ENCODE peak calls at places on chromosome 20, in six cellular contexts. V is fibroblast of lung, B is OCI-LY7, T is GM23338, G is K562, O is neuronal stem cell. S is an unnamed sample.
A peak's percentile ranks its signal among the peaks of the same experiment; 100 is the strongest.

GRCh38 chr20:62620624-62621023 is 21.7 kb upstream of the SLCO4A1 start:
- DNase-seq in V (no peak), B (no peak), T (no peak), G (no peak), O (no peak), S (no peak)

GRCh38 chr20:19783966-19784401 is 25.9 kb downstream of the RIN2 start:
- DNase-seq in V (peak; percentile 59), B (no peak), T (no peak), G (no peak), O (no peak), S (no peak)

GRCh38 chr20:6083926-6084325 is 30.1 kb upstream of the LRRN4 start:
- DNase-seq in V (no peak), B (no peak), T (no peak), G (no peak), O (no peak), S (no peak)

GRCh38 chr20:5863040-5863811 is 87.1 kb downstream of the TRMT6 start:
- DNase-seq in V (peak; percentile 54), B (no peak), T (no peak), G (no peak), O (no peak), S (no peak)

GRCh38 chr20:38229376-38230252 is 30.9 kb downstream of the KIAA1755 start:
- DNase-seq in V (peak; percentile 50), B (no peak), T (peak; percentile 52), G (peak; percentile 51), O (no peak), S (no peak)

GRCh38 chr20:29876911-29877285 is 1380.6 kb upstream of the DEFB115 start:
- DNase-seq in V (no peak), B (no peak), T (no peak), G (no peak), O (no peak), S (no peak)

GRCh38 chr20:44211177-44212039 is 837 bp upstream of the OSER1 start:
- DNase-seq in V (peak; percentile 47), B (no peak), T (no peak), G (no peak), O (no peak), S (no peak)

GRCh38 chr20:51995038-51995437 is 192.7 kb upstream of the SALL4 start:
- DNase-seq in V (no peak), B (no peak), T (no peak), G (no peak), O (no peak), S (no peak)

GRCh38 chr20:44910690-44911262 is 916 bp downstream of the PABPC1L start:
- DNase-seq in V (no peak), B (peak; percentile 36), T (peak; percentile 45), G (peak; percentile 31), O (peak; percentile 5), S (no peak)

GRCh38 chr20:33105336-33105924 is 26.0 kb downstream of the BPIFB4 start:
- DNase-seq in V (no peak), B (no peak), T (no peak), G (no peak), O (no peak), S (no peak)

GRCh38 chr20:62739581-62740285 is 31.1 kb downstream of the NTSR1 start:
- DNase-seq in V (no peak), B (no peak), T (no peak), G (no peak), O (no peak), S (no peak)

GRCh38 chr20:44979090-44979621 is 12.8 kb downstream of the STK4 start:
- DNase-seq in V (peak; percentile 24), B (peak; percentile 86), T (no peak), G (no peak), O (no peak), S (no peak)

GRCh38 chr20:31943052-31943471 is 8.8 kb downstream of the PDRG1 start:
- DNase-seq in V (no peak), B (no peak), T (no peak), G (no peak), O (no peak), S (no peak)

GRCh38 chr20:38260025-38260377 is 534 bp downstream of the KIAA1755 start:
- DNase-seq in V (no peak), B (no peak), T (peak; percentile 8), G (no peak), O (no peak), S (no peak)

GRCh38 chr20:62816879-62817873 is at the start of gene COL9A3:
- DNase-seq in V (no peak), B (no peak), T (peak; percentile 69), G (peak; percentile 59), O (no peak), S (no peak)

GRCh38 chr20:37356387-37356786 is 10.4 kb downstream of the SRC start:
- DNase-seq in V (peak; percentile 27), B (no peak), T (no peak), G (no peak), O (no peak), S (no peak)

GRCh38 chr20:48637461-48637860 is 190.3 kb downstream of the PREX1 start:
- DNase-seq in V (no peak), B (no peak), T (no peak), G (no peak), O (no peak), S (no peak)

GRCh38 chr20:9179193-9179802 is 110.4 kb downstream of the PLCB4 start:
- DNase-seq in V (peak; percentile 46), B (no peak), T (peak; percentile 42), G (no peak), O (no peak), S (no peak)

GRCh38 chr20:58237318-58238182 is 9.1 kb upstream of the ANKRD60 start:
- DNase-seq in V (peak; percentile 72), B (no peak), T (no peak), G (no peak), O (no peak), S (no peak)
- H2AFZ ChIP-seq in V (no peak overlapping the region), B (no peak overlapping the region), T (no peak overlapping the region), G (peak overlapping the region; percentile 77), O (peak overlapping the region; percentile 77), S (no peak overlapping the region)

DNA sequence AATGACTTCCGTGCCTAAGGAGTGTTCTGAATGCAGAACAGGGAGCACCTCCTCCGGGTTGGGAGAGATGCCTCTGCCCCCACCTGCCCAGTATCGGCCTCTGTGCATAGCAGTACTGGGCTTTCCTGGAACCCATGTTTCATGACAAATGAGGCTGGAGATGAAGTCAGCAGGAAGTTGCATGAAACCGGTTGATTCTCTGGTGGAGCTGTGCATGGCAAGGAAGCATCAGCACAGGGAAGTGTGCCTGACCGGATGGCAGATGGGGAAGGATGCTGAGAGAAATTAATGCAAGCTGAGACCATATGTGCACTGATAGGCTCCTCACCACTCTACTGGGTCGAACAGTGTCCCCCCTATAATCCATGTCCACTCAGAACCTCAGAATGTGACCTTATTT is 155.5 kb downstream of the CDH26 start:
- DNase-seq in V (no peak), B (no peak), T (no peak), G (no peak), O (no peak), S (no peak)
- H2AFZ ChIP-seq in V (no peak overlapping the region), B (no peak overlapping the region), T (no peak overlapping the region), G (no peak overlapping the region), O (no peak overlapping the region), S (no peak overlapping the region)

GRCh38 chr20:10507052-10507451 is 71.9 kb downstream of the SLX4IP start:
- DNase-seq in V (no peak), B (no peak), T (no peak), G (no peak), O (no peak), S (no peak)

GRCh38 chr20:10510216-10510615 is 75.1 kb downstream of the SLX4IP start:
- DNase-seq in V (no peak), B (no peak), T (no peak), G (no peak), O (no peak), S (no peak)

GRCh38 chr20:10508060-10508459 is 73.0 kb downstream of the SLX4IP start:
- DNase-seq in V (peak; percentile 49), B (no peak), T (no peak), G (no peak), O (no peak), S (peak; percentile 93)

GRCh38 chr20:10509411-10509810 is 74.3 kb downstream of the SLX4IP start:
- DNase-seq in V (no peak), B (no peak), T (no peak), G (no peak), O (no peak), S (no peak)

DNA sequence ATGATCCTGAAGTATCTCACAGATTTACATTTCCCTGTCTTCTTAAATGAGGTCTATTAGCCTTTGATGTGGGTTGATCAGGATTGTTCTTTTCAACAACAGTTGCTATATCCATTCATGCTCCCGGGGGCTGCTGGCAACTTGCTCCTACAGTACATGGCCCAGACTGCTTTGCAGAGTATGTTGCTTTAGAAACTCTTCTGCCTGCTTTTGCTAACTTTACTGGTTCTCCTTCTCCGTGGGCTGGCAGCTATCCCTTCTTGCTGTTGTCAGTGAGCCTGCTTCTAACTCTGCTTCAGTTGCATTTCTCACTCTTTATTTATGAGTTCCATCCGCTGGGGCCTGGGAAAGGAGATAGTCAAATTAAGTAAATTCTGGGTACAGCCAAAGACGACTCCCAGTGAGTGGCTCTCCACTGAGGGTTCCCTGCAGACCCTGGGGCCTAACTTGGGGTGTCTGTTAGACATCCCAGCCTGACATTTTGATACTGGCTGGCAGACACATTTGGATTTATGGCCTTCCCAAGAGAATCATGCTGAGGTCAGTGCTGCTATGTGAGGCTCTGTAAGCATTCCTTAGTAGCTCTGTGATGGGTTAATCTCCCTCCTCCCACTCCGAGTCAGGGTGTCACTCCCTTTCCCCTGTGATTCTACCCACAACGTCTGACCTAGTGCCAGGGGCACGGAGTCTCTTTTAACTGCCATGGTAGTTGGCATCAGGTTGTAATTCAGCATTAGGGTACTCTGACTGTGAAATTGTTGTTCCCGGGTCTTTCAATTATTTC is 73.6 kb downstream of the SLX4IP start:
- DNase-seq in V (peak; percentile 76), B (no peak), T (no peak), G (no peak), O (no peak), S (no peak)
- H2AFZ ChIP-seq in V (no peak overlapping the region), B (no peak overlapping the region), T (no peak overlapping the region), G (peak overlapping the region; percentile 17), O (no peak overlapping the region), S (no peak overlapping the region)

GRCh38 chr20:25303292-25304024 is 55.6 kb downstream of the PYGB start:
- DNase-seq in V (no peak), B (no peak), T (no peak), G (no peak), O (no peak), S (no peak)

GRCh38 chr20:25302596-25302995 is 54.7 kb downstream of the PYGB start:
- DNase-seq in V (no peak), B (no peak), T (no peak), G (no peak), O (no peak), S (no peak)

GRCh38 chr20:25299801-25300200 is 51.9 kb downstream of the PYGB start:
- DNase-seq in V (no peak), B (no peak), T (no peak), G (no peak), O (no peak), S (no peak)

GRCh38 chr20:25300496-25301170 is 52.7 kb downstream of the PYGB start:
- DNase-seq in V (no peak), B (no peak), T (peak; percentile 23), G (no peak), O (no peak), S (no peak)

DNA sequence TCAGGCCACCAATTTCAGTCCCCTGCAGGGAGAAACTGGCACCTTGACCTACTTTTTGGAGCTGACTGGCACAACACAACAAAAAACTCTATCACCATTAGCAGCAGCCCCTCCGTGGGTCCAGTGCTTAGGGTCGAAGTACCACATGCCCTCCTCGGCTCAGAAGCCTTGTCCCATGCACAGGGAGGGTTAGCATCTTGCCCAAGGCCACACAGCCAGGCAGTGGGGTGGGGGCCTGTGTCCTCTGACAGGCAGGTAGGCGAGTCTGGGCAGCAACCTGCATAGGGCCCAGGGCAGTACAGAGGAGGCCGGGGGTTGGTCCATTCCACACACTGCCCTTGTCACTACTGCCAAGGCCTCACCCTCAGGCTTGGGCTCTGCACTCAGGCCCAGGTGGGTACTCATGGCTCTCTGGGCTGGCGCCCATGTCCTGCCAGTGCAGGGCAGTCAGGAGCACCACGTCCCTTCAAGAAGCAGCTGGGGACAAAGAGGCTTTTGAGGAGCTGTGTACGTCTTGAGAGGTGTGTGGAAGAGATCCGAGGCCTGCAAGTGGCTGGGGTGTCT is 53.6 kb downstream of the PYGB start:
- DNase-seq in V (no peak), B (no peak), T (no peak), G (no peak), O (no peak), S (no peak)
- H2AFZ ChIP-seq in V (no peak overlapping the region), B (no peak overlapping the region), T (no peak overlapping the region), G (no peak overlapping the region), O (no peak overlapping the region), S (no peak overlapping the region)